ENCODE peak calls at places on chromosomes 7 and 10, in six cellular contexts. M is naive B cell, J is GM03348, R is AG04449, Y is Caco-2, F is NAMALWA. S is an unnamed sample.

GRCh38 chr10:83607959-83608745 is 531.2 kb upstream of the GHITM start:
- DNase-seq in M (no peak), J (no peak), R (no peak), Y (no peak), F (no peak), S (no peak)

GRCh38 chr10:129909531-129910286 is 54.4 kb downstream of the EBF3 start:
- DNase-seq in M (no peak), J (no peak), R (no peak), Y (no peak), F (no peak), S (no peak)

GRCh38 chr7:148264933-148265557 is 325.5 kb upstream of the C7orf33 start:
- DNase-seq in M (peak), J (peak), R (no peak), Y (no peak), F (peak), S (peak)

GRCh38 chr10:77801474-77802238 is 124.9 kb downstream of the DLG5 start:
- DNase-seq in M (no peak), J (peak), R (no peak), Y (no peak), F (no peak), S (peak)

GRCh38 chr10:43202657-43203490 is 64.0 kb downstream of the RASGEF1A start:
- DNase-seq in M (peak), J (peak), R (no peak), Y (peak), F (peak), S (no peak)

GRCh38 chr7:75772081-75773077 is at the start of gene CCL26:
- DNase-seq in M (no peak), J (peak), R (peak), Y (no peak), F (no peak), S (peak)

GRCh38 chr10:114703377-114704125 is 45.5 kb upstream of the ABLIM1 start:
- DNase-seq in M (peak), J (peak), R (no peak), Y (no peak), F (peak), S (no peak)

GRCh38 chr10:57716884-57717283 is 550.8 kb downstream of the IPMK start:
- DNase-seq in M (no peak), J (peak), R (no peak), Y (no peak), F (no peak), S (peak)

GRCh38 chr10:92527716-92528115 is 46.2 kb downstream of the IDE start:
- DNase-seq in M (no peak), J (no peak), R (no peak), Y (no peak), F (no peak), S (no peak)

GRCh38 chr10:89845541-89846275 is 144.3 kb downstream of the KIF20B start:
- DNase-seq in M (no peak), J (no peak), R (no peak), Y (no peak), F (no peak), S (no peak)

GRCh38 chr7:21159506-21159905 is 268.4 kb upstream of the SP4 start:
- DNase-seq in M (no peak), J (no peak), R (no peak), Y (no peak), F (no peak), S (no peak)

S was measured in stromal cell of bone marrow.